ENCODE peak calls at places on chromosomes 7 and 10, in seven cellular contexts. R is trophoblast cell, U is mesenchymal stem cell, S is neuronal stem cell, E is IMR-90, Z is H9, A is H1. F is an unnamed sample.

GRCh38 chr10:30600005-30600404 is 29.5 kb downstream of the LYZL2 start:
- DNase-seq in R (no peak), U (peak), S (no peak), E (peak), Z (no peak), A (no peak), F (no peak)

GRCh38 chr10:75229961-75230360 is 5.8 kb downstream of the COMTD1 start:
- DNase-seq in R (no peak), U (peak), S (no peak), E (peak), Z (no peak), A (no peak), F (no peak)

GRCh38 chr10:75469018-75469616 is 37.7 kb downstream of the LRMDA start:
- DNase-seq in R (no peak), U (peak), S (no peak), E (peak), Z (no peak), A (no peak), F (no peak)

GRCh38 chr10:57593983-57594573 is 673.6 kb downstream of the IPMK start:
- DNase-seq in R (no peak), U (no peak), S (no peak), E (no peak), Z (no peak), A (no peak), F (no peak)

GRCh38 chr7:17952387-17952786 is 12.1 kb upstream of the SNX13 start:
- DNase-seq in R (no peak), U (no peak), S (no peak), E (no peak), Z (no peak), A (no peak), F (no peak)

GRCh38 chr7:107891619-107892366 is 810 bp downstream of the DLD start:
- DNase-seq in R (no peak), U (peak), S (no peak), E (peak), Z (no peak), A (no peak), F (peak)

GRCh38 chr7:132049462-132050304 is 493.3 kb upstream of the PODXL start:
- DNase-seq in R (peak), U (peak), S (peak), E (peak), Z (peak), A (no peak), F (peak)

GRCh38 chr10:28291881-28292297 is 11.0 kb downstream of the MPP7 start:
- DNase-seq in R (peak), U (peak), S (no peak), E (peak), Z (no peak), A (no peak), F (no peak)

GRCh38 chr10:52951819-52952218 is 179.2 kb upstream of the MBL2 start:
- DNase-seq in R (peak), U (peak), S (peak), E (peak), Z (peak), A (peak), F (peak)

GRCh38 chr10:86007171-86007570 is 359.4 kb downstream of the GRID1 start:
- DNase-seq in R (no peak), U (no peak), S (no peak), E (no peak), Z (no peak), A (no peak), F (no peak)

GRCh38 chr10:132880148-132880981 is 62.0 kb downstream of the CFAP46 start:
- DNase-seq in R (no peak), U (no peak), S (no peak), E (no peak), Z (peak), A (no peak), F (no peak)
- H3K4ac ChIP-seq in R (no peak), U (no peak), S (no peak), E (no peak), Z (no peak), A (no peak), F (no peak)

GRCh38 chr10:131161087-131161486 is 150.4 kb downstream of the TCERG1L start:
- DNase-seq in R (no peak), U (no peak), S (no peak), E (no peak), Z (no peak), A (no peak), F (no peak)

GRCh38 chr10:131159771-131160170 is 151.8 kb downstream of the TCERG1L start:
- DNase-seq in R (no peak), U (no peak), S (no peak), E (no peak), Z (no peak), A (no peak), F (no peak)

GRCh38 chr10:131162211-131162610 is 149.3 kb downstream of the TCERG1L start:
- DNase-seq in R (no peak), U (no peak), S (no peak), E (no peak), Z (no peak), A (no peak), F (no peak)

GRCh38 chr10:131158695-131159094 is 152.8 kb downstream of the TCERG1L start:
- DNase-seq in R (no peak), U (no peak), S (no peak), E (no peak), Z (no peak), A (no peak), F (no peak)

DNA sequence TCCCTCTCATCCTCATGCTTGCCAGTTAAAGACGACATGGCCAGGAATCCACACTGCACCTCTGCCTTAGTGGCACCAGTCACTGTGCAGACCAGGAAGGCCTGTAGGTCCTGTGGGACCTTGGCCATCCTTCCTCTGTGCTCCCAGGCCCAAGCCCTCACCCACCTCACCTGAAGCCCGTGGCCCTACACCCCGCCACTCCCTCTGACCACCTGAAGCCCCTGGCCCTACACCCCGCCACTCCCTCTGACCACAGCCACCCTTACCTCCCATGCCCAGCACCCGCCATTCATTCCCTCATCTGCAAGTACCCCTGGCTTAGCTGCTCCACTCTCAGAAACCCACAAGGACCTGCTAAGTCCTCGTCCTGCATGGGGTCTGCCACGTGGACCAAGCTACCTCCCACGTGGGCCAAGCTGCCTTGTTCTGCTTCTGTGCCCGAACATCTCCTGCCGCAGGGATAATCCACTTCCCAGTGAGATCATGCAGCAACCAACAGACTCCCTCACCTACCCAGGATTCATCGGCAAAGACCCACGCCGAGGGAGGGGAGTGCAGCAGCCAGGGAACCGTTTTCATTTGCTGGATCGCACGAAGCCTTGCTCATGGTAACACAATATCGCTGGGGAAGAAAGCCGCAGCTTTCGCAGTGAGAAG is 151.2 kb downstream of the TCERG1L start:
- DNase-seq in R (no peak), U (no peak), S (no peak), E (no peak), Z (no peak), A (no peak), F (no peak)
- H2BK120ac ChIP-seq in R (no peak), U (no peak), S (no peak), E (no peak), Z (no peak), A (no peak), F (no peak)

DNA sequence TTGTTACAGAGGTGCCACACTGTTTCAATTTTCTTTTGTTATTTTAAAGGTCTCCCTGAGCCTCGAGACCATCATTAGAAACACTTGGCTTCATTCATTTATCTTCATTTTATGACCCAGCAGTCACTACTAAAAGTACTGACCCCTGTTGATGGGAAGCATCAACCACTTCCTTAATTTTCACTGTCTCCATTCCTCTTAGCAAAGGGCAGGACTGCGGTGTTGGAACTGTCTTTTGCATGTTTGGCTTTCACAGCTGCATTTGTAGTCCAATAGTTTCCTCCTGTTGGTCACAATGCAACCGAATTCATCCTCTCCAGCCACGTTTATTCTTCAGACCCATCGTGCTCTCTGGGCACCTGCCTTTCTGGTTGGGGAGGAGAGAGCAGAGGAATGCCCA is 46.7 kb upstream of the PDZD8 start:
- DNase-seq in R (no peak), U (no peak), S (no peak), E (no peak), Z (no peak), A (no peak), F (no peak)
- H3K4ac ChIP-seq in R (no peak), U (no peak), S (no peak), E (no peak), Z (no peak), A (no peak), F (no peak)

DNA sequence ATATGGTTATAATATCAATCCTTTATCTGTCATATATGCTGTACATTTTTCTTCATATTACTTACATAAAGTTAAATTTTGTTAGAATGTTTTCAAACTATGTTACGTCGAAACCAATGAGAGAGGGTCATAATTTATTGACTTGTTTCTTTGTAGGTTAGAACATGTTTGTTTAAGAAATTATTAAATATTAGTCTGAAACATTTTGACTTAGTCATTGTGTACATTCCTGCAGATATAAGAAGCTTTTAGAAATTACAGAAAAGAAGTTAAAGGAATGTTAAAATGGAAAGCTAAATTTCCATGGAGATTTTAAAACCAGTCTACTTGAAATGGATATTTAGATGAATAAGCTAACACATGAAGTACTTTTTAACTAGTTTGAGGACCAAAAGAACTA is 99.8 kb downstream of the ANKRD30A start:
- DNase-seq in R (no peak), U (no peak), S (no peak), E (no peak), Z (no peak), A (no peak), F (no peak)
- H2BK120ac ChIP-seq in R (no peak), U (no peak), S (no peak), E (no peak), Z (no peak), A (no peak), F (no peak)

GRCh38 chr7:8232999-8233847 is 28.7 kb downstream of the ICA1 start:
- DNase-seq in R (no peak), U (no peak), S (no peak), E (no peak), Z (no peak), A (no peak), F (peak)
- H3K4ac ChIP-seq in R (no peak), U (no peak), S (no peak), E (no peak), Z (no peak), A (no peak), F (no peak)

DNA sequence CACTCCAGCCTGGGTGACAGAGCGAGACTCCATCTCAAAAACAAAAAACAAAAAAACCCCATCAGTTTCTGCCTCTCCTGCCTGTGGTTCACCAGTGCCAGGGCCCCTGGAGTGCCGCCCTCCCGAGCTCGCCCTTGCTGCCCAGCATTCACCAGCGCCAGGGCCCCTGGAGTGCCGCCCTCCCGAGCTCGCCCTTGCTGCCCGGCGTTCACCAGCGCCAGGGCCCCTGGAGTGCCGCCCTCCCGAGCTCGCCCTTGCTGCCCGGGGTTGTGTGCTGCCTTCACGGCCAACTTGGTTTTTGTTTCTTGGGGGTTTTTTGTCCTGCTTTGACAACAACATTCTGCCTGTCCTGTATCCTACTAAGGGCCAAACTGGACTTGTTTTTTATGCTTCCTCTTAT is 13.2 kb upstream of the GET4 start:
- DNase-seq in R (no peak), U (no peak), S (no peak), E (no peak), Z (no peak), A (no peak), F (no peak)
- H2BK120ac ChIP-seq in R (no peak), U (no peak), S (no peak), E (no peak), Z (no peak), A (no peak), F (no peak)

GRCh38 chr7:3404490-3404889 is 103.4 kb downstream of the SDK1 start:
- DNase-seq in R (peak), U (peak), S (no peak), E (peak), Z (no peak), A (no peak), F (no peak)

GRCh38 chr7:3412871-3413270 is 111.8 kb downstream of the SDK1 start:
- DNase-seq in R (no peak), U (no peak), S (no peak), E (no peak), Z (no peak), A (no peak), F (no peak)

DNA sequence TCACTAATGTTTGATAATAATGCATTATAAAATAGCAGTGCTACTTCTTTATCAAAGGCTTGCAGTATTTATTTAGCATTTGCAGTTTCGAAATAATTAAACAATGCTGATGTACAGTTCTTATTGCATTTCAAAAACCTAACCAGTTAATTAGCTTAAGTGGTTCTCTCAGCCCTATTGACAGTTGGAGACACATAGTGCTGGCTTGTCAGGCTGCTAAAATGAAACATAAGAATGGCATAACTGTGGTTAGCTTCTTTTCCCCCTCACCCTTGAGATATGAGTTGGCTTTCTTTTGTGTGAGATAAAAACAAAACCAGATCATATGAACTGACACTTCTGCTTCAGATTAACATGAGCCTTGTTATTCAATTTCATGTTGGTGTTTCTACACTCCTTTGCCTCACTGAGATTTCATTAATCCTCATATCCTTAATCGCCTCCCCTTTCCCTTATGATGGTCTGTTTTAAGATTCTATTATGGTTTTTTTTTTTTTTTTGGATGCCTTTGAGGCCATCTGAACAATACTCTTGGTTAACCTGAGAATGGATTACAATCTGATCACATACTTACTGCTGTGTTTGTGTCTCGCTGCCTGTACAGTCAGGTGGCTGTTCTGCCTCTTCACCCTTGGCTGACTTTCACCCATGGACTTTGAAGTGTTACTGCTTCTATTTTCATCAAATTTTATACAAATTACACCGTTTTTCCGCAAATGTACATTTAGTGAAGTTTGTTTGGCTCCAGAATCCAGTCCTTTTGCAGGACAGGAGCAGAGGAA is 108.0 kb downstream of the SDK1 start:
- DNase-seq in R (no peak), U (peak), S (no peak), E (no peak), Z (no peak), A (no peak), F (no peak)
- H3K4ac ChIP-seq in R (peak), U (no peak), S (no peak), E (no peak), Z (no peak), A (no peak), F (no peak)

GRCh38 chr7:100556541-100556940 is 17.2 kb downstream of the SAP25 start:
- DNase-seq in R (no peak), U (no peak), S (no peak), E (peak), Z (no peak), A (no peak), F (no peak)
- H2BK120ac ChIP-seq in R (no peak), U (no peak), S (no peak), E (no peak), Z (no peak), A (no peak), F (no peak)

DNA sequence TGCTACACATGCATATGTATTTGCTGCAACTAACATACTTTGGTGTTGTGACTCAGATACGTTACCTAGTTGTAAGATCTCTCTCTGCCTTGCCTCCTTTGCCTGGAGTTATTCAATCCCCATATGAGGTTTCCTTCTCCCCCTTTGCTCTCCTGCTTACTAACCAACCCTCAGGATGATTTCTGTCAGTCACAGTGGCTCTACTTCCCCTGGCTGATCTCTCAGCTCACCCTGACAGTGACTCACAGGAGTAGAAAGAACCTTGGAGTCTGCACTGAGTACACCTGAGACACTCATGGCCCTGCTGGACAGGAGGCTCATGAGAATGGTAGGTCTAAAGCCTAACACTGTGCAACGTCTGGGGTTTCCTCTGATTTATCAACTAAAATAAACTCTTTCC is 92.0 kb downstream of the TMEM106B start:
- DNase-seq in R (peak), U (no peak), S (no peak), E (no peak), Z (no peak), A (no peak), F (no peak)
- H3K4ac ChIP-seq in R (no peak), U (no peak), S (no peak), E (no peak), Z (no peak), A (no peak), F (no peak)

GRCh38 chr10:114019226-114019625 is 24.4 kb upstream of the ADRB1 start:
- DNase-seq in R (no peak), U (no peak), S (no peak), E (no peak), Z (no peak), A (no peak), F (no peak)
- H2BK120ac ChIP-seq in R (no peak), U (no peak), S (no peak), E (no peak), Z (no peak), A (no peak), F (no peak)

F was measured in mesendoderm.